ENCODE peak calls at places on chromosomes 5 and 9, in five cellular contexts. One of them, this sample, is unnamed. For H3K36me3 and H3K4me1, the result is how much of the 10 kb centered on the place peaks cover.

GRCh38 chr9:33988219-33988890 is 60.3 kb downstream of the UBAP2 start:
- DNase-seq in upper lobe of left lung: no peak
- DNase-seq in SJSA1: no peak
- DNase-seq in astrocyte: peak
- DNase-seq in tibial nerve: no peak
- DNase-seq in this sample: no peak

GRCh38 chr5:151745071-151745705 is 13.2 kb downstream of the ATOX1 start:
- DNase-seq in astrocyte: peak
- DNase-seq in SJSA1: peak
- DNase-seq in tibial nerve: peak
- DNase-seq in upper lobe of left lung: no peak
- DNase-seq in this sample: peak

GRCh38 chr5:61301345-61301744 is 30.7 kb upstream of the ZSWIM6 start:
- DNase-seq in SJSA1: no peak
- DNase-seq in upper lobe of left lung: no peak
- DNase-seq in astrocyte: no peak
- DNase-seq in tibial nerve: no peak
- DNase-seq in this sample: no peak

GRCh38 chr5:72138943-72139467 is 31.7 kb downstream of the MAP1B start:
- DNase-seq in astrocyte: peak
- DNase-seq in SJSA1: peak
- DNase-seq in tibial nerve: no peak
- DNase-seq in upper lobe of left lung: no peak
- DNase-seq in this sample: no peak

GRCh38 chr9:136052991-136053756 is 41.9 kb downstream of the NACC2 start:
- DNase-seq in SJSA1: no peak
- DNase-seq in astrocyte: no peak
- DNase-seq in tibial nerve: no peak
- DNase-seq in upper lobe of left lung: no peak
- DNase-seq in this sample: no peak

GRCh38 chr5:34584165-34584564 is 72.0 kb upstream of the RAI14 start:
- DNase-seq in astrocyte: no peak
- DNase-seq in SJSA1: no peak
- DNase-seq in tibial nerve: no peak
- DNase-seq in upper lobe of left lung: no peak
- DNase-seq in this sample: no peak

GRCh38 chr9:116494815-116495634 is 192.1 kb upstream of the TRIM32 start:
- DNase-seq in SJSA1: no peak
- DNase-seq in astrocyte: no peak
- DNase-seq in upper lobe of left lung: no peak
- DNase-seq in tibial nerve: no peak
- DNase-seq in this sample: no peak

GRCh38 chr5:147704544-147704943 is 78.0 kb downstream of the JAKMIP2 start:
- DNase-seq in upper lobe of left lung: no peak
- DNase-seq in tibial nerve: no peak
- DNase-seq in SJSA1: no peak
- DNase-seq in astrocyte: no peak
- DNase-seq in this sample: no peak

GRCh38 chr5:139847790-139848507 is 52.3 kb downstream of the PSD2 start:
- DNase-seq in tibial nerve: no peak
- DNase-seq in astrocyte: peak
- DNase-seq in SJSA1: no peak
- DNase-seq in upper lobe of left lung: peak
- DNase-seq in this sample: no peak

GRCh38 chr9:116635908-116636307 is 51.2 kb upstream of the TRIM32 start:
- DNase-seq in SJSA1: no peak
- DNase-seq in astrocyte: no peak
- DNase-seq in upper lobe of left lung: no peak
- DNase-seq in tibial nerve: no peak
- DNase-seq in this sample: no peak

GRCh38 chr5:103260951-103261350 is 2.4 kb downstream of the MACIR start:
- DNase-seq in astrocyte: no peak
- DNase-seq in upper lobe of left lung: no peak
- DNase-seq in SJSA1: no peak
- DNase-seq in tibial nerve: no peak
- DNase-seq in this sample: no peak

GRCh38 chr5:67339219-67339767 is 142.7 kb upstream of the CD180 start:
- DNase-seq in tibial nerve: no peak
- DNase-seq in upper lobe of left lung: no peak
- DNase-seq in SJSA1: no peak
- DNase-seq in astrocyte: no peak
- DNase-seq in this sample: no peak

GRCh38 chr5:170268884-170269283 is 28.7 kb downstream of the LCP2 start:
- DNase-seq in astrocyte: no peak
- DNase-seq in tibial nerve: no peak
- DNase-seq in SJSA1: no peak
- DNase-seq in upper lobe of left lung: no peak
- DNase-seq in this sample: no peak

GRCh38 chr9:84382728-84383127 is 42.2 kb upstream of the SLC28A3 start:
- DNase-seq in SJSA1: no peak
- DNase-seq in upper lobe of left lung: no peak
- DNase-seq in tibial nerve: no peak
- DNase-seq in astrocyte: no peak
- DNase-seq in this sample: no peak

GRCh38 chr9:10050016-10050415 is 562.8 kb downstream of the PTPRD start:
- DNase-seq in upper lobe of left lung: no peak
- DNase-seq in astrocyte: peak
- DNase-seq in SJSA1: no peak
- DNase-seq in tibial nerve: no peak
- DNase-seq in this sample: no peak

GRCh38 chr5:149724130-149724850 is 5.8 kb upstream of the PPARGC1B start:
- DNase-seq in astrocyte: no peak
- DNase-seq in upper lobe of left lung: no peak
- DNase-seq in SJSA1: no peak
- DNase-seq in tibial nerve: no peak
- DNase-seq in this sample: no peak

GRCh38 chr9:97985058-97985861 is 2.1 kb downstream of the ANP32B start:
- DNase-seq in SJSA1: no peak
- DNase-seq in upper lobe of left lung: no peak
- DNase-seq in astrocyte: no peak
- DNase-seq in tibial nerve: no peak
- DNase-seq in this sample: no peak

GRCh38 chr5:33136785-33137184 is 304.0 kb upstream of the TARS1 start:
- DNase-seq in upper lobe of left lung: no peak
- DNase-seq in tibial nerve: no peak
- DNase-seq in astrocyte: no peak
- DNase-seq in SJSA1: no peak
- DNase-seq in this sample: no peak

GRCh38 chr5:143533978-143534763 is 130.7 kb upstream of the NR3C1 start:
- DNase-seq in tibial nerve: no peak
- DNase-seq in upper lobe of left lung: no peak
- DNase-seq in astrocyte: no peak
- DNase-seq in SJSA1: no peak
- DNase-seq in this sample: no peak

GRCh38 chr5:72846483-72846882 is 30.0 kb downstream of the TNPO1 start:
- DNase-seq in upper lobe of left lung: no peak
- DNase-seq in astrocyte: no peak
- DNase-seq in tibial nerve: no peak
- DNase-seq in SJSA1: no peak
- DNase-seq in this sample: no peak

GRCh38 chr9:92640398-92641091 is 29.4 kb downstream of the IPPK start:
- DNase-seq in SJSA1: no peak
- DNase-seq in upper lobe of left lung: no peak
- DNase-seq in tibial nerve: no peak
- DNase-seq in astrocyte: no peak
- DNase-seq in this sample: no peak

GRCh38 chr9:107770716-107771115 is 281.1 kb upstream of the KLF4 start:
- DNase-seq in upper lobe of left lung: no peak
- DNase-seq in SJSA1: no peak
- DNase-seq in astrocyte: no peak
- DNase-seq in tibial nerve: no peak
- DNase-seq in this sample: no peak

GRCh38 chr9:1495684-1496083 is 445.5 kb downstream of the DMRT2 start:
- DNase-seq in astrocyte: no peak
- DNase-seq in upper lobe of left lung: no peak
- DNase-seq in SJSA1: no peak
- DNase-seq in tibial nerve: no peak
- DNase-seq in this sample: no peak
- H3K4me3 ChIP-seq in astrocyte: no peak
- H3K4me3 ChIP-seq in upper lobe of left lung: no peak
- H3K4me3 ChIP-seq in SJSA1: no peak
- H3K4me3 ChIP-seq in tibial nerve: no peak
- H3K4me3 ChIP-seq in this sample: no peak

DNA sequence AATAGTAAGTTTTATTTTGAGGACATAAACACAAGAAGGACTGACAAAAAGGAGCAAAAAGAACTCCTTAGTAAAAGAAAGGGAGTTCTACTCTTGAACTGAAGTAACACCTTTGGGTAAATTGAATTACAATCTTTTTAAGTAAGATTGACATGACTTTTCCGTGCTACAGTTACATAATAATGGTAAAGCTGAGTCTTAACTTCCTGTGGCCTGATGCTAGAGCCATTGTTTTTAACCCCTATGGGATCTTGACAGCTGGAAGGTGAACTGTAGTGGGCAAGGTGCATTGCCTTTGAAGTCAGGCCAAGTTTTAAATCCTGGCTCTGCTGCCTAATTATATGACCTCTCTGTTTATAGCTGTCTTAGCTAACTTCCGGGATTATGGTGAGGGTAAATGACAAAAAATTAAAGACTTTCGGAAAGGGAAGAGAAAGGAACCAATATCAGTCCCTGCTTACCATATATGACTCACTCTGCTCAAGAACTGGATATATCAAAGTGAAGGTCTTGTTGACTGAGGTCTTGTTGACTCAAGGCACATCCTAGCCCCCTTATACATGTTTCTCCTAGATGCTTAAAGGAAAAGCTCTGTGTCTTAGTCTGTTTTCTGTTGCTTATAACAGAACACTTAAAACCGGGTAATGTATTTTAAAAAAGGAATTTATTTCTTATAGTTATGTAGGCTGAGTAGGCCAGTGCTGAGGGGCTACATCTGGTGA is 6.8 kb downstream of the HSD17B4 start:
- DNase-seq in tibial nerve: no peak
- DNase-seq in upper lobe of left lung: no peak
- DNase-seq in astrocyte: no peak
- DNase-seq in SJSA1: no peak
- DNase-seq in this sample: no peak
- H3K36me3 ChIP-seq in tibial nerve: under half
- H3K36me3 ChIP-seq in upper lobe of left lung: under half
- H3K36me3 ChIP-seq in astrocyte: under half
- H3K36me3 ChIP-seq in SJSA1: under half
- H3K36me3 ChIP-seq in this sample: under half

GRCh38 chr5:54517512-54518145 is at the start of gene SNX18:
- DNase-seq in tibial nerve: peak
- DNase-seq in upper lobe of left lung: peak
- DNase-seq in astrocyte: peak
- DNase-seq in SJSA1: peak
- DNase-seq in this sample: peak
- H3K4me1 ChIP-seq in tibial nerve: under half
- H3K4me1 ChIP-seq in upper lobe of left lung: under half
- H3K4me1 ChIP-seq in astrocyte: half or more
- H3K4me1 ChIP-seq in SJSA1: half or more
- H3K4me1 ChIP-seq in this sample: under half

GRCh38 chr9:8266861-8267260 is 467.3 kb upstream of the DMAC1 start:
- DNase-seq in upper lobe of left lung: no peak
- DNase-seq in astrocyte: no peak
- DNase-seq in SJSA1: no peak
- DNase-seq in tibial nerve: no peak
- DNase-seq in this sample: no peak
- H3K4me3 ChIP-seq in upper lobe of left lung: no peak
- H3K4me3 ChIP-seq in astrocyte: no peak
- H3K4me3 ChIP-seq in SJSA1: no peak
- H3K4me3 ChIP-seq in tibial nerve: no peak
- H3K4me3 ChIP-seq in this sample: no peak

DNA sequence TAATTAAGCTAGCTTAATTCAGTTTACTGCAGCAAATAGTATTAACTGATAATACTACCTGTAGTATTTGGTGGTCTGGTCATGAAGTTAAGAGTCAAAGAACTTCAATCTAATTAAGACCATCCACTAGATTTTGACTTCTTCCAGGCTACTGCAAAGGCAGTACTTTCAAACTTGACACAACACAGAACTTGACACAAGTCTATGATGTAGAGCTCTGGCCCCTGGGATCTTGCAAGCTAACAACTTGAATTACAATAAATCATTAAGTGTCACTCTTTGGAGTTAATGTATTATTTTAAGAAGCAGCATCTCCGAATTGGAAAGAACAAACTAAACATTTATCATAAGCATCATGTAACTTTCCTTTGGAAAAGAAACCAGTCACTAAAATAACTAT is 40.9 kb downstream of the UIMC1 start:
- DNase-seq in SJSA1: no peak
- DNase-seq in astrocyte: no peak
- DNase-seq in upper lobe of left lung: no peak
- DNase-seq in tibial nerve: no peak
- DNase-seq in this sample: no peak
- H3K36me3 ChIP-seq in SJSA1: under half
- H3K36me3 ChIP-seq in astrocyte: under half
- H3K36me3 ChIP-seq in upper lobe of left lung: under half
- H3K36me3 ChIP-seq in tibial nerve: under half
- H3K36me3 ChIP-seq in this sample: under half

GRCh38 chr9:682633-683508 is 158.6 kb upstream of the DMRT1 start:
- DNase-seq in tibial nerve: no peak
- DNase-seq in SJSA1: no peak
- DNase-seq in astrocyte: peak
- DNase-seq in upper lobe of left lung: no peak
- DNase-seq in this sample: no peak
- H3K4me1 ChIP-seq in tibial nerve: under half
- H3K4me1 ChIP-seq in SJSA1: under half
- H3K4me1 ChIP-seq in astrocyte: under half
- H3K4me1 ChIP-seq in upper lobe of left lung: under half
- H3K4me1 ChIP-seq in this sample: under half

This sample was measured in gastrocnemius medialis.